ENCODE peak calls at places on chromosome 5, in six cellular contexts. H is hepatocyte, F is PC-9, A is neural progenitor cell, J is HCT116, Y is OCI-LY7. S is an unnamed sample.

GRCh38 chr5:181088289-181088688 is 42.7 kb downstream of the OR2V1 start:
- DNase-seq in H (no peak), F (no peak), A (peak), J (peak), Y (peak), S (peak)

GRCh38 chr5:80860934-80861613 is 99.1 kb upstream of the RASGRF2 start:
- DNase-seq in H (no peak), F (no peak), A (no peak), J (no peak), Y (no peak), S (no peak)

GRCh38 chr5:134585966-134586365 is 46.7 kb downstream of the SAR1B start:
- DNase-seq in H (no peak), F (no peak), A (no peak), J (no peak), Y (no peak), S (no peak)

GRCh38 chr5:113027431-113027830 is 50.8 kb downstream of the DCP2 start:
- DNase-seq in H (no peak), F (no peak), A (no peak), J (no peak), Y (no peak), S (no peak)

GRCh38 chr5:39578887-39579497 is 154.2 kb upstream of the DAB2 start:
- DNase-seq in H (peak), F (no peak), A (no peak), J (peak), Y (peak), S (peak)

GRCh38 chr5:178464431-178465048 is 125.7 kb downstream of the COL23A1 start:
- DNase-seq in H (no peak), F (no peak), A (no peak), J (no peak), Y (no peak), S (no peak)

GRCh38 chr5:170104299-170104698 is 1.4 kb upstream of the FOXI1 start:
- DNase-seq in H (no peak), F (no peak), A (no peak), J (no peak), Y (no peak), S (no peak)

GRCh38 chr5:111372799-111373198 is 139.5 kb downstream of the STARD4 start:
- DNase-seq in H (no peak), F (no peak), A (no peak), J (no peak), Y (no peak), S (no peak)

GRCh38 chr5:148768801-148769415 is 57.5 kb upstream of the ADRB2 start:
- DNase-seq in H (no peak), F (no peak), A (no peak), J (no peak), Y (no peak), S (no peak)

GRCh38 chr5:157342822-157343402 is 77.0 kb downstream of the CYFIP2 start:
- DNase-seq in H (peak), F (no peak), A (peak), J (peak), Y (peak), S (peak)

GRCh38 chr5:98938459-98938858 is 9.7 kb upstream of the CHD1 start:
- DNase-seq in H (no peak), F (no peak), A (peak), J (no peak), Y (no peak), S (peak)

GRCh38 chr5:171785517-171785916 is at the start of gene SMIM23:
- DNase-seq in H (no peak), F (no peak), A (no peak), J (no peak), Y (no peak), S (no peak)

GRCh38 chr5:62575066-62575465 is 3.6 kb upstream of the LRRC70 start:
- DNase-seq in H (no peak), F (no peak), A (no peak), J (no peak), Y (no peak), S (no peak)

GRCh38 chr5:124512236-124512635 is 234.2 kb downstream of the ZNF608 start:
- DNase-seq in H (no peak), F (no peak), A (no peak), J (no peak), Y (no peak), S (no peak)

GRCh38 chr5:82396871-82397514 is 118.8 kb upstream of the RPS23 start:
- DNase-seq in H (peak), F (peak), A (no peak), J (peak), Y (no peak), S (peak)

GRCh38 chr5:124371121-124371706 is 375.2 kb downstream of the ZNF608 start:
- DNase-seq in H (peak), F (no peak), A (no peak), J (no peak), Y (no peak), S (no peak)

GRCh38 chr5:54741711-54742110 is 224.2 kb downstream of the SNX18 start:
- DNase-seq in H (no peak), F (no peak), A (no peak), J (no peak), Y (no peak), S (no peak)

GRCh38 chr5:137891849-137892248 is 2.6 kb downstream of the PKD2L2 start:
- DNase-seq in H (no peak), F (no peak), A (no peak), J (no peak), Y (no peak), S (no peak)
- TF ChIP-seq CTCF in H (no peak), F (peak), A (peak), J (peak), Y (peak), S (no peak)

DNA sequence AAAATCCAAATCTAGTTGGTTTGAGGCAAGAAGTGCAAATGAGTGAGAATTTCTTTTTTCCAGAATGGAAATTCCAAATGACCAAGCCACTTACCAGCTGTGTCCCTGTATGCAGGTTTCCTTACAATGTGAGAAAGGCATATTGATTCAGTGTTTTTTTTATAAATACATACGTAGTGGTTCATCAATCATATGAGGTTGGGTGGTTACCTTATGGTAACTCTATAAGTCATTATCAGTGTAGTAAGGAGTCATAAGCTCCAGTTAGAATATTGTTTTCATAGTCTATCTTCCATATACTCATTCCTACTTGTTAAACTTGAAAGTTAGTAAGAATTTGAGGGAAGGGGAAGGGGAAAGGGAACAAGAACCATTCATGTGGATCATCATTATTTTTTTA is 437.9 kb upstream of the MEF2C start:
- DNase-seq in H (no peak), F (no peak), A (no peak), J (no peak), Y (no peak), S (no peak)
- H2AFZ ChIP-seq in H (no peak), F (no peak), A (no peak), J (no peak), Y (no peak), S (no peak)

GRCh38 chr5:179668404-179668803 is 12.4 kb downstream of the CBY3 start:
- DNase-seq in H (peak), F (no peak), A (peak), J (peak), Y (peak), S (peak)
- TF ChIP-seq CTCF in H (peak), F (peak), A (peak), J (peak), Y (peak), S (peak)

GRCh38 chr5:32202394-32202793 is 28.3 kb upstream of the GOLPH3 start:
- DNase-seq in H (no peak), F (no peak), A (no peak), J (no peak), Y (no peak), S (no peak)

GRCh38 chr5:32201140-32201539 is 27.0 kb upstream of the GOLPH3 start:
- DNase-seq in H (no peak), F (no peak), A (no peak), J (no peak), Y (no peak), S (no peak)

GRCh38 chr5:32210151-32210550 is 36.0 kb upstream of the GOLPH3 start:
- DNase-seq in H (no peak), F (no peak), A (no peak), J (no peak), Y (no peak), S (no peak)

GRCh38 chr5:32206053-32206452 is 31.9 kb upstream of the GOLPH3 start:
- DNase-seq in H (no peak), F (no peak), A (no peak), J (no peak), Y (no peak), S (no peak)

DNA sequence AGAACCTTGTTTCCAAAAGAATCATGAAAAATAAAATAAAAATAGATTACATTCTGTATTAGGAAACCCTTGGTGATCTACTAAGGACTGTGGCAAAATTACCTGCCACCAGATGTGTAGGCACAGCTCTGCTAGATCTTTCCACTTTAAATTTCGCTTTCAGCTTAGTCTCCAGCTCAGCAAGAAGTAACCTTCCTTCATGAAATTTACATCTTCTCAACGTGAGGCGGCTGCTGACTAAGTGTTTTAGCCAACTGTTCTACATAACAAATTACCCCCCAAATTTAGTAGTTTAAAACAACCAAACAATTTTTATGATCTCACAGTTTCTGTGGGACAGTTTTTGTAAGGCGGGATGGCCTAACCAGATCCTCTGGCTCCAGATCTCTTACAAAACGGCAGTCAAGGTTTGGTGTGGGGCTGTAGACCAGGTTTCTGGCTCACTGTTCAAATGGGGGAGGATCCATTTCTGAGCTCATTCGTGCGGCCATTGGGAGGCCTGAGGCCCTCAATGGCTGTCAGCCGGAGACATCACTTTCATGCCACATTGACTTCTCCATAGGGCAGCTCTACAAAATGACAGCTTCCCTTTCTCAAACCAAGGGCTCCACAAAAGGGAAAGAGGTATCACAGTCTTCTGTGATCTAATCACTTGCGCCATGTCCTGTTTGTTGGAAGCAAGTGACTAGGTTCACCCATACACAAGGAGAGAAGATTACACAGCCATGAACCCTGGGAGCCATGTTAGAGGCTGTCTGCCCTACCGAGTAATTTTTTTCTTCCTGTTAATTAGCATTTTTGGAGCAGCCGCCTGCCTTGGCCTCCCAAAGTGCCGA is 32.9 kb upstream of the GOLPH3 start:
- DNase-seq in H (no peak), F (no peak), A (no peak), J (no peak), Y (no peak), S (no peak)
- H2AFZ ChIP-seq in H (no peak), F (no peak), A (no peak), J (peak), Y (no peak), S (no peak)

GRCh38 chr5:136021016-136021405 is 7.8 kb upstream of the TGFBI start:
- DNase-seq in H (no peak), F (no peak), A (no peak), J (no peak), Y (no peak), S (no peak)

GRCh38 chr5:136020001-136020382 is 8.8 kb upstream of the TGFBI start:
- DNase-seq in H (no peak), F (no peak), A (no peak), J (no peak), Y (no peak), S (no peak)

GRCh38 chr5:136016945-136017530 is 11.8 kb upstream of the TGFBI start:
- DNase-seq in H (no peak), F (peak), A (no peak), J (peak), Y (no peak), S (peak)

GRCh38 chr5:136020383-136021015 is 8.3 kb upstream of the TGFBI start:
- DNase-seq in H (peak), F (peak), A (no peak), J (peak), Y (no peak), S (peak)

DNA sequence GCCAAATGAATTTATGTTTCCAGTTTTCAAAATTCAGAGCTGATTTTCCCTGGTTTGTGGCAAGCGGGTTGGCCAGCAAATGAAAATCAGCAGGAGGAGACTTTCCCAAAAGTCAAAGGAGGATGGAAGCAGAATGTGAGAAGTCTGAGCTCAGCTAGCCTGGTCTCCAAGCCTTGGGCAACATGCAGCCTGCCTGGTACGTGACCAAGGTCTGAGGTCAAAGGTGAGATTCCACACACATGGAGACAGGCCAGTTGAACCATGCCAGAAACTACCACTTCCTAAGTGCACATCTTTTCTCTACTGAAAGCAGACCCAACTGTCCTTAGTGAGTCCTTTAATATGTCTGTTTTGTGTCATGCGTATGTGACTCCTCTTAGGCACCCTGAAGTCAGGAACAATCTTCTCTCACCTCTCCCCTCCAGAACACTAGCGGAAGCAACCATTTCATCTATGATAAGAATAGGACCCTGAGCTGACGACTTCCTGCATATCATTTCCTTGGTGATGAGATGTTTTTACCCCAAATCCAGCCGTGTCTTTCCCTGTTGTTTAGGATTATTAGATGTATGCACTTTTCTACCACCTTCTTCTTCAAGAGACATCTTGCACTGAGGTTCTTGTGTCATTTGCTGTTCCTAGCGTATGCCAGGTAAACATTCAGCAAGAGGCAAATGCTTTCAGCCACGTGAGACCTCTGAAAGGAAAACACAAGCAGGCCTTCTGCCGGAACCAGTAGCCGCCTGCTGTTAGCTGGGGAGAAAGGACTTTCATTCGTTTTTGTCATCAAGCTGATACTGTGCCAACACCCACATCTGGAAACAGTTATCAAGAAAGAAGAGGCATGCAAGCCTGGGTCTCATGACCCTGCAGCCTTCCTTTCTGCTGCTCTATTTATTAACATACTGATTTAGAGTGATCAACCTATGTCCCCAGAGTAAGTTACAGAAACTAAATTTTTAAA is 9.7 kb upstream of the TGFBI start:
- DNase-seq in H (peak), F (no peak), A (no peak), J (no peak), Y (no peak), S (no peak)
- TF ChIP-seq CTCF in H (peak), F (no peak), A (no peak), J (no peak), Y (no peak), S (no peak)

GRCh38 chr5:158485604-158486081 is 614.1 kb downstream of the EBF1 start:
- DNase-seq in H (peak), F (no peak), A (no peak), J (no peak), Y (no peak), S (no peak)

GRCh38 chr5:158489207-158489532 is 610.5 kb downstream of the EBF1 start:
- DNase-seq in H (no peak), F (no peak), A (no peak), J (no peak), Y (no peak), S (no peak)

GRCh38 chr5:158484968-158485367 is 614.7 kb downstream of the EBF1 start:
- DNase-seq in H (no peak), F (no peak), A (no peak), J (no peak), Y (no peak), S (no peak)

GRCh38 chr5:158487677-158488076 is 612.0 kb downstream of the EBF1 start:
- DNase-seq in H (no peak), F (no peak), A (no peak), J (no peak), Y (no peak), S (no peak)

GRCh38 chr5:158487156-158487555 is 612.6 kb downstream of the EBF1 start:
- DNase-seq in H (no peak), F (no peak), A (peak), J (no peak), Y (no peak), S (no peak)
- H2AFZ ChIP-seq in H (no peak), F (no peak), A (no peak), J (no peak), Y (peak), S (no peak)

DNA sequence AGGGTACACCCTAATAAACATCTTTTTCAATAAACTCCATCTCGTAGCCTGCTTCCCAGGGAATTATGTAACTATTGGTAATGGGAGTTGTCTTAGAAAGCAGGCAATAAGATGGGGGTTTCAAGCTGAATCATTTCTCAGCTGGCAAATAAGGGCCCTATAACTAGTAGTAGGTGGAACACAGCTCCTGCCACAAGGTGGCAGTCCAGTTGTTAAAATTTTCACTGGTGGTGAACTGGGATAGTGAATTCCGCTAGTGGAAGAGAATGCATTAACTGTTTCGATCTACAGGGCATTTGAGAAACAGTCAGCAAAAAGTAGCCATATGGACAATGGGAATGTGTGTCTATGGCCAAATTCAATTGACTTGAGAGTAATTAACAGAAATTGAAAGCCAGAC is 27.7 kb downstream of the PCDHB15 start:
- DNase-seq in H (no peak), F (no peak), A (no peak), J (no peak), Y (peak), S (no peak)
- TF ChIP-seq CTCF in H (no peak), F (no peak), A (peak), J (peak), Y (peak), S (peak)

S was measured in PC-3.